ENCODE peak calls at places on chromosomes 11 and 22, in five cellular contexts. One of them, this sample, is unnamed.

GRCh38 chr22:44574581-44575343 is 76.7 kb upstream of the RTL6 start:
- DNase-seq in posterior cingulate gyrus: no peak
- DNase-seq in stimulated activated CD4-positive, alpha-beta T cell treated with anti-CD3 and anti-CD28 coated beads, Interleukin-2, amount 100 ng/mL, for 48 hours: no peak
- DNase-seq in CD8-positive, alpha-beta T cell: no peak
- DNase-seq in hypothalamus: no peak
- DNase-seq in this sample: no peak

GRCh38 chr11:46055371-46055770 is 65.9 kb downstream of the PHF21A start:
- DNase-seq in hypothalamus: no peak
- DNase-seq in CD8-positive, alpha-beta T cell: no peak
- DNase-seq in stimulated activated CD4-positive, alpha-beta T cell treated with anti-CD3 and anti-CD28 coated beads, Interleukin-2, amount 100 ng/mL, for 48 hours: no peak
- DNase-seq in posterior cingulate gyrus: no peak
- DNase-seq in this sample: no peak

GRCh38 chr22:22787805-22788459 is 99.7 kb upstream of the IGLL5 start:
- DNase-seq in posterior cingulate gyrus: no peak
- DNase-seq in hypothalamus: no peak
- DNase-seq in CD8-positive, alpha-beta T cell: peak
- DNase-seq in stimulated activated CD4-positive, alpha-beta T cell treated with anti-CD3 and anti-CD28 coated beads, Interleukin-2, amount 100 ng/mL, for 48 hours: peak
- DNase-seq in this sample: peak

GRCh38 chr22:46070722-46071450 is 79.4 kb upstream of the PPARA start:
- DNase-seq in posterior cingulate gyrus: peak
- DNase-seq in hypothalamus: peak
- DNase-seq in stimulated activated CD4-positive, alpha-beta T cell treated with anti-CD3 and anti-CD28 coated beads, Interleukin-2, amount 100 ng/mL, for 48 hours: peak
- DNase-seq in CD8-positive, alpha-beta T cell: peak
- DNase-seq in this sample: peak

GRCh38 chr11:88231894-88232482 is 56.7 kb upstream of the RAB38 start:
- DNase-seq in hypothalamus: no peak
- DNase-seq in posterior cingulate gyrus: no peak
- DNase-seq in CD8-positive, alpha-beta T cell: no peak
- DNase-seq in stimulated activated CD4-positive, alpha-beta T cell treated with anti-CD3 and anti-CD28 coated beads, Interleukin-2, amount 100 ng/mL, for 48 hours: peak
- DNase-seq in this sample: peak

GRCh38 chr22:37628830-37629229 is 10.6 kb upstream of the SH3BP1 start:
- DNase-seq in hypothalamus: no peak
- DNase-seq in posterior cingulate gyrus: no peak
- DNase-seq in CD8-positive, alpha-beta T cell: no peak
- DNase-seq in stimulated activated CD4-positive, alpha-beta T cell treated with anti-CD3 and anti-CD28 coated beads, Interleukin-2, amount 100 ng/mL, for 48 hours: no peak
- DNase-seq in this sample: no peak

GRCh38 chr11:130178441-130178971 is 18.9 kb downstream of the ST14 start:
- DNase-seq in hypothalamus: no peak
- DNase-seq in CD8-positive, alpha-beta T cell: no peak
- DNase-seq in stimulated activated CD4-positive, alpha-beta T cell treated with anti-CD3 and anti-CD28 coated beads, Interleukin-2, amount 100 ng/mL, for 48 hours: no peak
- DNase-seq in posterior cingulate gyrus: no peak
- DNase-seq in this sample: no peak

GRCh38 chr11:95699631-95700470 is 89.7 kb downstream of the FAM76B start:
- DNase-seq in stimulated activated CD4-positive, alpha-beta T cell treated with anti-CD3 and anti-CD28 coated beads, Interleukin-2, amount 100 ng/mL, for 48 hours: no peak
- DNase-seq in CD8-positive, alpha-beta T cell: no peak
- DNase-seq in hypothalamus: no peak
- DNase-seq in posterior cingulate gyrus: no peak
- DNase-seq in this sample: no peak

GRCh38 chr11:126992065-126992803 is 8.3 kb downstream of the KIRREL3 start:
- DNase-seq in CD8-positive, alpha-beta T cell: no peak
- DNase-seq in posterior cingulate gyrus: no peak
- DNase-seq in hypothalamus: no peak
- DNase-seq in stimulated activated CD4-positive, alpha-beta T cell treated with anti-CD3 and anti-CD28 coated beads, Interleukin-2, amount 100 ng/mL, for 48 hours: no peak
- DNase-seq in this sample: peak

GRCh38 chr11:123409456-123409801 is 20.6 kb upstream of the GRAMD1B start:
- DNase-seq in hypothalamus: no peak
- DNase-seq in CD8-positive, alpha-beta T cell: no peak
- DNase-seq in stimulated activated CD4-positive, alpha-beta T cell treated with anti-CD3 and anti-CD28 coated beads, Interleukin-2, amount 100 ng/mL, for 48 hours: no peak
- DNase-seq in posterior cingulate gyrus: no peak
- DNase-seq in this sample: no peak

GRCh38 chr22:24761888-24762675 is 12.4 kb downstream of the PIWIL3 start:
- DNase-seq in CD8-positive, alpha-beta T cell: no peak
- DNase-seq in posterior cingulate gyrus: no peak
- DNase-seq in stimulated activated CD4-positive, alpha-beta T cell treated with anti-CD3 and anti-CD28 coated beads, Interleukin-2, amount 100 ng/mL, for 48 hours: no peak
- DNase-seq in hypothalamus: no peak
- DNase-seq in this sample: no peak

GRCh38 chr22:23147632-23148387 is 2.5 kb downstream of the RAB36 start:
- DNase-seq in stimulated activated CD4-positive, alpha-beta T cell treated with anti-CD3 and anti-CD28 coated beads, Interleukin-2, amount 100 ng/mL, for 48 hours: no peak
- DNase-seq in hypothalamus: no peak
- DNase-seq in CD8-positive, alpha-beta T cell: no peak
- DNase-seq in posterior cingulate gyrus: no peak
- DNase-seq in this sample: no peak

GRCh38 chr22:46071451-46072029 is 78.8 kb upstream of the PPARA start:
- DNase-seq in hypothalamus: peak
- DNase-seq in stimulated activated CD4-positive, alpha-beta T cell treated with anti-CD3 and anti-CD28 coated beads, Interleukin-2, amount 100 ng/mL, for 48 hours: peak
- DNase-seq in posterior cingulate gyrus: peak
- DNase-seq in CD8-positive, alpha-beta T cell: peak
- DNase-seq in this sample: peak

GRCh38 chr11:10518891-10519290 is 22.1 kb downstream of the RNF141 start:
- DNase-seq in CD8-positive, alpha-beta T cell: no peak
- DNase-seq in posterior cingulate gyrus: no peak
- DNase-seq in stimulated activated CD4-positive, alpha-beta T cell treated with anti-CD3 and anti-CD28 coated beads, Interleukin-2, amount 100 ng/mL, for 48 hours: no peak
- DNase-seq in hypothalamus: no peak
- DNase-seq in this sample: no peak

GRCh38 chr11:11608783-11609232 is 13.0 kb downstream of the GALNT18 start:
- DNase-seq in stimulated activated CD4-positive, alpha-beta T cell treated with anti-CD3 and anti-CD28 coated beads, Interleukin-2, amount 100 ng/mL, for 48 hours: no peak
- DNase-seq in posterior cingulate gyrus: no peak
- DNase-seq in hypothalamus: no peak
- DNase-seq in CD8-positive, alpha-beta T cell: no peak
- DNase-seq in this sample: peak

GRCh38 chr11:2521681-2522630 is 77.1 kb downstream of the KCNQ1 start:
- DNase-seq in stimulated activated CD4-positive, alpha-beta T cell treated with anti-CD3 and anti-CD28 coated beads, Interleukin-2, amount 100 ng/mL, for 48 hours: no peak
- DNase-seq in hypothalamus: no peak
- DNase-seq in CD8-positive, alpha-beta T cell: peak
- DNase-seq in posterior cingulate gyrus: peak
- DNase-seq in this sample: no peak

GRCh38 chr11:37449146-37449545 is 851.1 kb upstream of the RAG2 start:
- DNase-seq in stimulated activated CD4-positive, alpha-beta T cell treated with anti-CD3 and anti-CD28 coated beads, Interleukin-2, amount 100 ng/mL, for 48 hours: no peak
- DNase-seq in hypothalamus: no peak
- DNase-seq in posterior cingulate gyrus: no peak
- DNase-seq in CD8-positive, alpha-beta T cell: no peak
- DNase-seq in this sample: peak